ENCODE peak calls at places on chromosome 22, in four cellular contexts. O is fibroblast of pulmonary artery, J is cardiac muscle cell, S is HL-60. B is an unnamed sample.

GRCh38 chr22:30887861-30888260 is 80.7 kb downstream of the MORC2 start:
- DNase-seq in O (no peak), J (no peak), S (no peak), B (no peak)

GRCh38 chr22:30183861-30184278 is 62.7 kb downstream of the LIF start:
- DNase-seq in O (peak; percentile 25), J (peak; percentile 47), S (no peak), B (no peak)

GRCh38 chr22:26732284-26732683 is 74.9 kb downstream of the MIAT start:
- DNase-seq in O (no peak), J (no peak), S (no peak), B (no peak)

GRCh38 chr22:33109532-33110148 is 51.5 kb upstream of the SYN3 start:
- DNase-seq in O (no peak), J (no peak), S (no peak), B (no peak)

GRCh38 chr22:25403752-25404471 is 160.6 kb upstream of the GRK3 start:
- DNase-seq in O (peak; percentile 32), J (no peak), S (no peak), B (no peak)

GRCh38 chr22:33986954-33987353 is 66.7 kb upstream of the LARGE1 start:
- DNase-seq in O (no peak), J (no peak), S (no peak), B (no peak)

GRCh38 chr22:31279821-31280496 is 12.3 kb downstream of the PIK3IP1 start:
- DNase-seq in O (no peak), J (no peak), S (no peak), B (no peak)

GRCh38 chr22:50276143-50276542 is 6.0 kb upstream of the MAPK11 start:
- DNase-seq in O (peak; percentile 67), J (peak; percentile 72), S (peak; percentile 92), B (peak; percentile 52)

GRCh38 chr22:40605676-40606250 is 30.8 kb downstream of the MRTFA start:
- DNase-seq in O (peak; percentile 21), J (peak; percentile 42), S (no peak), B (no peak)

GRCh38 chr22:29334696-29335344 is 19.3 kb upstream of the RASL10A start:
- DNase-seq in O (no peak), J (no peak), S (no peak), B (no peak)

GRCh38 chr22:24431309-24432034 is 4.1 kb downstream of the ADORA2A start:
- DNase-seq in O (no peak), J (no peak), S (no peak), B (no peak)

GRCh38 chr22:37742374-37743092 is 45.7 kb downstream of the TRIOBP start:
- DNase-seq in O (peak; percentile 82), J (peak; percentile 88), S (no peak), B (peak; percentile 71)
- TF ChIP-seq CTCF in O (no peak), J (no peak), S (no peak), B (no peak)

DNA sequence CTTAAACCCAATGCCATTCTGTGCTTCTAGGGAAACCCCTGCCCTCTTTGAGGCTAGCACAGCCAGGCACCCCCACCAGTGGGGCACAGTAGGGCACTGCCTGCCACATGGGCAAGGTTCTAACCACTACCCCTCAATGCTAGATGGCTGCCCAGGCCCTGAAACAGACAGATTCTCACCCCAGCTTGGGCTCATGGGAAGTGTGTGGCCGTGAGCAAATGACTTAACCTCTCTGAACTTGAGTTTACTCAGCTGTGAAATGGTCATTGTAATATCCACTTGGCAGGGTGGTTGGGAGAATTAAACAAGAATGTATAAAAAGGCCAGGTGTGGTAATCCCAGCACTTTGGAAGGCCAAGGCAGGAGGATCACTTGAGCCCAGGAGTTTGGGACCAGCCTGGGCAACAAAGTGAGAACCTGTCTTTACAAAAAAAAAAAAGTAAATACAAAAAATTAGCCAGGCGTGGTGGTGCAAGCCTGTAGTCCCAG is 22.4 kb downstream of the C22orf23 start:
- DNase-seq in O (no peak), J (no peak), S (no peak), B (no peak)
- TF ChIP-seq CTCF in O (no peak), J (no peak), S (no peak), B (peak; percentile 0)

DNA sequence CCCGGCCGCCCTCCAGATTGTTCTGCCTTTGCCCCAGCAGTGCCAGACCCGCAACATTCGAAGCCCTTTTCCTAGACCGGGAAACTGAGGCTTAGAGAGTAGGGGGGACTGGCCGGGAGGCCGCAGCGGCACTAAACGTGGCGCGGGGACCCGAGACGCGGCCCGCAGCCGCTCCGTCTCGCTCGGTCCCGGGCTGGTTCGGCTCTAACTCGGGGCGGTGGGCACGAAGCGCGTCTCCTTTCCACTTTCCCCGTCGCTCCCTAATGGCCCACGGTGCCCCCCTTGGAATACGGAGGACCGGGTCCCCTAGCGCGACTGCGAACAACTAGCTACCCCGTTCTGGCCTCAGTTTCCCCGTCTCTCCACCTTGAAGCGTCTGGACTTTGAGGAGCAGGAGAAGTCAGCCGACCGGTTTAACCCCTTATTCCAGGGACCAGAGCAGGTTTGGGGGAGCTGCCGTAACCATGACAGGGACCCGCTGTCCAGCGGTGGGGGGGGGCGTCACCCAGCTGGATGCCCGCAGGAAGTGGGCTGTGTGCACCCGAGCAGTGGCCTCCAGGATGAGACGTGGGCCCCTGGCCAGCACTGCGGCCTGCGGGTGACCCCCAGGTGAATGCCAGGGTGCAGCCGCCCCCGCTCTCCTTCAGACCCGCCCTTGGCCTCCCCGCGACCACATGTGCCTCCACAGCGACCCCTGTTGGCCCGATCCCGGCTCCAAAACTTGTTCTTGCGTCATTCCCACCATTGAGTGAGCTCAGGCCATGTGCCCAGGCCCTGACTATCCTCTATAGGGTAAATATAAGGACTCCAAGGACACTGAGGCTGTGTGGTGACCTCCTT is 1.1 kb downstream of the CDC42EP1 start:
- DNase-seq in O (peak; percentile 91), J (peak; percentile 94), S (no peak), B (peak; percentile 97)
- TF ChIP-seq CTCF in O (peak; percentile 78), J (peak; percentile 84), S (peak; percentile 38), B (peak; percentile 90)

GRCh38 chr22:37905534-37906363 is at the start of gene MICALL1:
- DNase-seq in O (peak; percentile 70), J (peak; percentile 83), S (peak; percentile 52), B (peak; percentile 90)
- TF ChIP-seq CTCF in O (no peak), J (no peak), S (no peak), B (no peak)

GRCh38 chr22:48574776-48575566 is 1252.7 kb downstream of the BRD1 start:
- DNase-seq in O (peak; percentile 3), J (peak; percentile 9), S (peak; percentile 2), B (no peak)
- TF ChIP-seq CTCF in O (no peak), J (no peak), S (no peak), B (no peak)